ENCODE peak calls at places on chromosomes 16 and 17, in six cellular contexts. V is heart left ventricle, O is PC-3, K is ovary, J is mammary epithelial cell, H is lower lobe of right lung. B is an unnamed sample.

GRCh38 chr16:1163567-1164055 is 10.7 kb downstream of the CACNA1H start:
- DNase-seq in V (no peak), O (peak; percentile 37), K (no peak), J (no peak), H (no peak), B (no peak)

GRCh38 chr17:36980281-36980761 is 31.6 kb downstream of the AATF start:
- DNase-seq in V (no peak), O (peak; percentile 5), K (no peak), J (no peak), H (no peak), B (no peak)

GRCh38 chr16:3659200-3659599 is 4.7 kb downstream of the DNASE1 start:
- DNase-seq in V (no peak), O (no peak), K (no peak), J (no peak), H (no peak), B (no peak)

GRCh38 chr17:64309710-64310109 is 46.6 kb upstream of the TEX2 start:
- DNase-seq in V (peak; percentile 42), O (no peak), K (no peak), J (no peak), H (no peak), B (no peak)

GRCh38 chr16:89146211-89147005 is 25.1 kb upstream of the CDH15 start:
- DNase-seq in V (no peak), O (no peak), K (no peak), J (no peak), H (peak; percentile 29), B (no peak)

GRCh38 chr17:60586288-60586974 is 13.6 kb upstream of the PPM1D start:
- DNase-seq in V (no peak), O (peak; percentile 35), K (no peak), J (no peak), H (no peak), B (no peak)

GRCh38 chr16:3175157-3176153 is 12.5 kb upstream of the OR1F1 start:
- DNase-seq in V (no peak), O (peak; percentile 63), K (no peak), J (peak; percentile 78), H (peak; percentile 45), B (peak; percentile 77)

GRCh38 chr17:35489944-35490343 is 41.4 kb upstream of the SLFN13 start:
- DNase-seq in V (no peak), O (no peak), K (no peak), J (no peak), H (no peak), B (no peak)

GRCh38 chr17:3659541-3660111 is 8.8 kb downstream of the TAX1BP3 start:
- DNase-seq in V (peak; percentile 62), O (peak; percentile 58), K (peak; percentile 80), J (peak; percentile 80), H (no peak), B (no peak)

GRCh38 chr17:52606098-52606497 is 447.6 kb upstream of the CA10 start:
- DNase-seq in V (no peak), O (peak; percentile 58), K (no peak), J (peak; percentile 29), H (no peak), B (no peak)

GRCh38 chr17:7992924-7993323 is 9.5 kb upstream of the GUCY2D start:
- DNase-seq in V (no peak), O (no peak), K (no peak), J (no peak), H (no peak), B (peak; percentile 53)

GRCh38 chr17:45905812-45906211 is 11.5 kb downstream of the MAPT start:
- DNase-seq in V (no peak), O (no peak), K (no peak), J (no peak), H (no peak), B (no peak)

GRCh38 chr17:50348522-50349240 is 2.8 kb downstream of the XYLT2 start:
- DNase-seq in V (no peak), O (peak; percentile 53), K (no peak), J (peak; percentile 48), H (no peak), B (no peak)

GRCh38 chr16:28304214-28304613 is 11.9 kb downstream of the SBK1 start:
- DNase-seq in V (no peak), O (peak; percentile 30), K (peak; percentile 25), J (peak; percentile 15), H (no peak), B (peak; percentile 38)

GRCh38 chr16:23060458-23061320 is 88.6 kb downstream of the USP31 start:
- DNase-seq in V (peak; percentile 61), O (peak; percentile 75), K (peak; percentile 74), J (peak; percentile 57), H (peak; percentile 58), B (peak; percentile 80)

GRCh38 chr16:79703066-79703465 is 102.5 kb upstream of the MAF start:
- DNase-seq in V (no peak), O (no peak), K (no peak), J (no peak), H (no peak), B (no peak)

GRCh38 chr17:49386373-49386772 is 24.3 kb upstream of the ZNF652 start:
- DNase-seq in V (no peak), O (no peak), K (no peak), J (no peak), H (no peak), B (no peak)

GRCh38 chr16:66954097-66954659 is 6.9 kb upstream of the CES3 start:
- DNase-seq in V (peak; percentile 73), O (peak; percentile 81), K (peak; percentile 83), J (peak; percentile 68), H (peak; percentile 70), B (peak; percentile 91)

GRCh38 chr17:83200746-83201145 is 121.3 kb downstream of the METRNL start:
- DNase-seq in V (peak; percentile 18), O (no peak), K (peak; percentile 14), J (no peak), H (peak; percentile 39), B (no peak)

GRCh38 chr16:64829678-64830077 is 292.2 kb downstream of the CDH11 start:
- DNase-seq in V (no peak), O (no peak), K (no peak), J (no peak), H (no peak), B (no peak)

GRCh38 chr17:55986817-55987216 is 166.5 kb upstream of the ANKFN1 start:
- DNase-seq in V (no peak), O (no peak), K (no peak), J (no peak), H (no peak), B (no peak)

GRCh38 chr17:62727916-62728672 is 80.0 kb downstream of the MARCHF10 start:
- DNase-seq in V (no peak), O (peak; percentile 24), K (no peak), J (no peak), H (no peak), B (no peak)
- TF ChIP-seq CTCF in V (peak; percentile 48), O (peak; percentile 30), K (no peak), J (no peak), H (no peak), B (no peak)

DNA sequence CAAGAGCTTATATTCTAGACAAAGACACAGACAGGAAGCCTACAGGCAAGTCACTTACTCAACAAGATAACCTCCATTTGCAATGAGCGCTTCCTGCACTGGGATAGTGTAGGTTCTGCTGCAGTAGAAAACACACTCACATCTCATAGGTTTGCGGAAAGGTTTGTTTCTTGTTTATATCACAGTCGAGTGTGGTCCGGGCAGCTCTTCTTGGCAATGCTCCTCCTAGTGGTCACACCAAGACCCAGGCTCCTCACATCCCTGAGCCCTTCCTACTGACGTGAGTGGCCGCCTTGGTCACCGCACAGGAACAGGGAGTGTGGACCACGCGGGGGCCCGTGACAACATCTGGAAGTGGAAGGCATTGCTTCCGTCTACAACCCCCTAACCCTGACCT is 48.0 kb upstream of the RBFOX3 start:
- DNase-seq in V (no peak), O (peak; percentile 32), K (no peak), J (no peak), H (no peak), B (peak; percentile 10)
- TF ChIP-seq CTCF in V (peak; percentile 43), O (peak; percentile 65), K (no peak), J (peak; percentile 15), H (peak; percentile 37), B (peak; percentile 38)

DNA sequence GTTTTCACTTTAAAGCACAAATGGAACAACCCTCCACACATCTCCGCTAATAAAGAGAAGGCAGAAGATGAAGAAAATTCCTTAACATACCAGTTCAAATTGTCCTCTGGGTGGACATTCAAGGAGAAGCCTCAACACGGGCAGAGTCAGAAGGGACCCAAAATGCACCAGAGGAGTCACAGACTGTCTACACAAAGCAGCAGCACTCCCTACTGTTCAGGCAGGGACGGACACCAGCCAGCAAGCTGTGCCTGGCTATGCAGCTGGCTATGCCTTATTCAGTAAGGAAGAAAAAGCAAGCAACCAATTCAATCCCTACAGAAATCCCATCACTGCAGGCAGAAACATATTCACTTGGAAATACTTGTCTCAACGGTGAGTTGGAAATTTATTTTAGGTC is 8.1 kb downstream of the DNAJC7 start:
- DNase-seq in V (no peak), O (no peak), K (no peak), J (no peak), H (no peak), B (peak; percentile 13)
- TF ChIP-seq CTCF in V (no peak), O (peak; percentile 40), K (no peak), J (peak; percentile 20), H (no peak), B (no peak)

GRCh38 chr17:74840500-74840899 is 19.2 kb downstream of the GRIN2C start:
- DNase-seq in V (no peak), O (no peak), K (no peak), J (no peak), H (no peak), B (no peak)

GRCh38 chr17:74840989-74841666 is 18.6 kb downstream of the GRIN2C start:
- DNase-seq in V (peak; percentile 78), O (no peak), K (peak; percentile 61), J (peak; percentile 19), H (peak; percentile 73), B (no peak)

GRCh38 chr17:74843352-74843627 is 16.4 kb downstream of the GRIN2C start:
- DNase-seq in V (no peak), O (no peak), K (no peak), J (no peak), H (no peak), B (no peak)

GRCh38 chr17:74842146-74842598 is 17.5 kb downstream of the GRIN2C start:
- DNase-seq in V (no peak), O (peak; percentile 18), K (no peak), J (no peak), H (no peak), B (no peak)

GRCh38 chr17:74842599-74843351 is 16.9 kb downstream of the GRIN2C start:
- DNase-seq in V (peak; percentile 81), O (peak; percentile 82), K (peak; percentile 62), J (no peak), H (peak; percentile 87), B (peak; percentile 35)
- TF ChIP-seq CTCF in V (peak; percentile 71), O (peak; percentile 61), K (peak; percentile 51), J (peak; percentile 13), H (peak; percentile 65), B (peak; percentile 54)

DNA sequence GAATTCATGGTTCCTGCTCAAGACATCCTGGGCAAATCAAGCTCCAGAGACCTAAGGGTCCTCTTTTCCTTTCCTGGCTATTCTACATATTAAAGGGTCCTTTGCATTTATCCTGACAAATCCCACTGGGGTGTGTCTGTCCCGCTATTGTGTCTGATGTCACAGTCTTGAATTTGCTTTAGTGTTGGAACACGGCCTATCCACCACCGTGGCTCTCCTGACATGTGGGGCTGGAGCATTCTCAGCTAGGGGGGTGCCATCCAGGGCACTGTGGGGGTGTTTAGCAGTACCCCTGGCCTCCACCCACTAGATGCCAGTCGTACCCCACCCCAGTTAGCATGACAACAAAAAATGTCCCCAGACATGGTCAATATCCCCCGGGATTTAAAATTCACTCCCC is 92.9 kb downstream of the IRF8 start:
- DNase-seq in V (no peak), O (no peak), K (no peak), J (no peak), H (no peak), B (no peak)
- TF ChIP-seq CTCF in V (no peak), O (no peak), K (no peak), J (no peak), H (no peak), B (no peak)

B was measured in activated CD8-positive, alpha-beta T cell treated with anti-CD3 and anti-CD28 coated beads for 36 hours.